ENCODE peak calls at places on chromosome 6, in four cellular contexts. Q, W, F and G are unnamed samples.

GRCh38 chr6:47413752-47414516 is 63.7 kb upstream of the CD2AP start:
- DNase-seq in Q (peak), W (no peak), F (no peak), G (peak)

GRCh38 chr6:129959358-129959930 is 58.9 kb upstream of the L3MBTL3 start:
- DNase-seq in Q (no peak), W (no peak), F (no peak), G (no peak)

GRCh38 chr6:135871296-135871695 is 19.8 kb downstream of the PDE7B start:
- DNase-seq in Q (no peak), W (no peak), F (no peak), G (no peak)

GRCh38 chr6:106617857-106618256 is 11.4 kb downstream of the RTN4IP1 start:
- DNase-seq in Q (no peak), W (no peak), F (no peak), G (no peak)

GRCh38 chr6:68468244-68468884 is 166.7 kb upstream of the ADGRB3 start:
- DNase-seq in Q (peak), W (no peak), F (no peak), G (no peak)

GRCh38 chr6:71367763-71368162 is 79.2 kb downstream of the OGFRL1 start:
- DNase-seq in Q (no peak), W (no peak), F (no peak), G (no peak)

GRCh38 chr6:33259032-33259431 is 12.6 kb downstream of the VPS52 start:
- DNase-seq in Q (no peak), W (no peak), F (no peak), G (no peak)

GRCh38 chr6:92297101-92297500 is 1122.3 kb downstream of the EPHA7 start:
- DNase-seq in Q (no peak), W (no peak), F (no peak), G (no peak)

GRCh38 chr6:158911746-158912158 is 88.2 kb downstream of the RSPH3 start:
- DNase-seq in Q (no peak), W (no peak), F (no peak), G (no peak)

GRCh38 chr6:118985123-118985830 is 50.3 kb upstream of the MCM9 start:
- DNase-seq in Q (no peak), W (no peak), F (no peak), G (no peak)

GRCh38 chr6:81739230-81740195 is 13.0 kb downstream of the TENT5A start:
- DNase-seq in Q (no peak), W (no peak), F (no peak), G (no peak)

GRCh38 chr6:36073587-36073986 is 46.0 kb downstream of the MAPK14 start:
- DNase-seq in Q (no peak), W (no peak), F (no peak), G (no peak)

GRCh38 chr6:36079596-36079995 is 50.7 kb upstream of the MAPK13 start:
- DNase-seq in Q (no peak), W (no peak), F (no peak), G (no peak)

GRCh38 chr6:36076178-36077088 is 48.8 kb downstream of the MAPK14 start:
- DNase-seq in Q (no peak), W (no peak), F (no peak), G (no peak)

GRCh38 chr6:36078159-36078558 is 50.6 kb downstream of the MAPK14 start:
- DNase-seq in Q (no peak), W (no peak), F (no peak), G (no peak)

DNA sequence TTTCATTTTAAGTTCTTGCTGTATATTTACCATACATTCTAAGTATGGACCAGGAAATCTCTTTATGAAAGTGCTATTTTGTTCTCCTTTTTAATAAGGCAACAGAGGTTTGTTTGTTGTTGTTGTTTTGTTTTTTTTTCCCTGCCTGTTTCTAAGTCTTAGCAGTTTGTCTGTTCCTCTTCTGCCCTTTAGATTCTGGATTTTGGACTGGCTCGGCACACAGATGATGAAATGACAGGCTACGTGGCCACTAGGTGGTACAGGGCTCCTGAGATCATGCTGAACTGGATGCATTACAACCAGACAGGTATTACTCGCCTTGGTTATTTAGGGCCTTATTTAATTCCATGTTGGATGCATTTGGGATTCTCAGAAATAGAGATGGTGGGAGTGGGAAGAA is 48.0 kb downstream of the MAPK14 start:
- DNase-seq in Q (peak), W (no peak), F (no peak), G (no peak)
- TF ChIP-seq CTCF in Q (peak), W (no peak), F (no peak), G (peak)

GRCh38 chr6:43172127-43173007 is 1.3 kb downstream of the SRF start:
- DNase-seq in Q (peak), W (no peak), F (peak), G (peak)

GRCh38 chr6:43176423-43176786 is 5.3 kb downstream of the SRF start:
- DNase-seq in Q (no peak), W (no peak), F (no peak), G (no peak)

GRCh38 chr6:43173496-43174262 is 2.6 kb downstream of the SRF start:
- DNase-seq in Q (no peak), W (no peak), F (no peak), G (no peak)

GRCh38 chr6:43175676-43176422 is 4.8 kb downstream of the SRF start:
- DNase-seq in Q (no peak), W (no peak), F (no peak), G (no peak)

DNA sequence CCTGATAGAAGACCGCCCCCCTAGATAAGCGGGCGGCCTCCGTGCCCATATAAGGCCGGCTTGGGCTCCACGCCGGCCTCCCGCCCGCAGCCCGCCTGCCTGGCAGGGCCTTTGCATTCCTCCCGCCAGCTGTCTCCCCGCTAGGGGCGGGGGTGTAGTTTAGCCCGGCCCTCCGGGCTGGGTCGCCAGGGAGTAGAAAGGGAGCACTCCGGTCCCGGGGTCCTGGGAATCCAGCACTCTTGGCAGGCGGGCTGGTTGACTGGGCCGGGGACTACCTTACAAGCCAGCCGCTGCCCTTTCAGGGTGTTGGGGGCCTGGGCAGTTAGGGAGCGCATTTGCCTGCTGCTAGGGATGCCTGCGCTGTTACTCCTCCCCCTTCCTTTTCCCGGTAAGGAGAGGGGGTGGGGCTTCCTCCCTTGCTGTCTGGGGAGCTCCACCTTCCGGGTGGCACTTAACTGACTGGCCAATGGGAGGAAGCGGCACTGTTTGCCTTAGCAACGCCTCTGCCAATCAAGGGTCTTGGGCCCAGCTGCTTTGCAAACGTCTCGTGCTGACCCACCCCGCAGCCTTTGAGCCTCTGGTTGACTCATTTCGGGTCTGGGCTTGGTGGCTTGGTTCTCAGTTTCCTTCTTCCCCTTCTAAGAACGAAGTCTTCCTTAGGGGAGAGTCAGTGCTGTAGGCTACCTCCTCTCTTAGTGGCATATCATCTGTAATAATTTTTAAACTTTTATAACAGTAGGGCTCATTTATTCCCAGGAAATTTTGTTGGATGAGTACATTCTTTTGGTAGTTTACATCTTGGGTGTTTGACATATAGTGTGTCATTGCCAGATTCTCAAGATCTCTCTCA is 3.4 kb downstream of the SRF start:
- DNase-seq in Q (peak), W (peak), F (peak), G (peak)
- TF ChIP-seq CTCF in Q (no peak), W (no peak), F (peak), G (no peak)

GRCh38 chr6:88872962-88873361 is 90.5 kb downstream of the RNGTT start:
- DNase-seq in Q (no peak), W (no peak), F (no peak), G (no peak)

GRCh38 chr6:88868559-88868860 is 94.9 kb downstream of the RNGTT start:
- DNase-seq in Q (no peak), W (no peak), F (no peak), G (no peak)

GRCh38 chr6:88869263-88870023 is 94.0 kb downstream of the RNGTT start:
- DNase-seq in Q (no peak), W (no peak), F (no peak), G (no peak)

GRCh38 chr6:88871498-88871897 is 91.9 kb downstream of the RNGTT start:
- DNase-seq in Q (no peak), W (no peak), F (no peak), G (no peak)

DNA sequence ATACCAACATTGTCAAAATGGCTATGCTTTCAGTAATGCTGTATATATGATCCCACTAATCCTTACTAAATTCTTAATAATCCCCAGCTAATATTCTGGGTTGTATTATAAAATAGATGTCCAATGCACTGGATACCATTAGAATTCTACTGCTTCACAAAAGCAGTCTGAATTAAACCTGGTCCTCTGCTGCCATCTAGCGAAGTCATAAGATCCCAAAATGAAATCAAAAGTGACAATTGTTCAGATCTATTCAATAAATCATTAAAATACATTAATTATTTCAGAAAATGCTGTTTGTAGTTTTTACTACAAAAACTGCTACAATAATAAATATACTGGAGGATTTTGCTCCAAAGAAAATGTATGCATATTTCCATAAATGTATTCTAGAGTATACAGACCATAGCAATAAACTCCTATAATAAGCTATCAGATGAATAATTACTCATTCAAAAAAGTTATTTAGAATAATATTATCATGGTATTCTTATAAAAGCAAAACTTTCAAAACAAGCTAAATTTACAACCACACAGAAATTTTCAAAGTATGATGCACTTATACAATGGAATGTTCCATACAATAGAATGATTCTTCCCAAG is 92.6 kb downstream of the RNGTT start:
- DNase-seq in Q (peak), W (no peak), F (no peak), G (peak)
- TF ChIP-seq CTCF in Q (peak), W (peak), F (no peak), G (peak)

GRCh38 chr6:55562318-55562717 is 16.7 kb downstream of the HMGCLL1 start:
- DNase-seq in Q (no peak), W (no peak), F (no peak), G (no peak)
- TF ChIP-seq CTCF in Q (no peak), W (no peak), F (no peak), G (no peak)

DNA sequence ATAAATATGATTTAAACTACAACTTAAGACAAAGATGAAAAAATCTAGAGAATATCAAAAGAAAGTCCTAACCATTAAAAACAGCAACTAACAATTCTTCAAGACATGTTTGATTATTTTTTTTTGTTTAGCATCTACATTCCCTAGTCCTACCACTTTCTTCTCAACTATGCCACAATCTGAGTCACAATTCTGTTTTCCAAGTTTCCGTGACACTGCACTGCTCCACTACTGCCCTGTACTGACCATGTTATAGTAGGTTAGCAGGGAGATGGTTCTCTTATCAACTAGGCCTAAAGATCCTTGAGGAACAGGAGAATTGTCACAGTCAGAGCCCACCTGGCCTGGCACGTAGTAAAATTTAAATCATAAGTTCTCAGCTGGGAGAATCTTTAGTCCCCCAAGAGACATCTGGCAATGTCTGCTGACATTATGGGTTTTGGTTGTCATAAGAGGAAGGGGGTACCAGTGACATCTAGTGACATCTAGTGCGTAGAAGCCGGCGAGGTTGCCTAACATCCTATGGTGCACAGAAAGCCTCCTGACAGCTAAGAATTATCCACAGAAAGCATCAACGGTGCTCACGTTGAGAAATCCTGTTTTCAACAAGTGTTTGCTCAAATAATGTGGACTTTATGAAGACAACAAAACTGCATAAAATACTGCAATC is 100.5 kb downstream of the PDE10A start:
- DNase-seq in Q (no peak), W (no peak), F (no peak), G (no peak)
- TF ChIP-seq CTCF in Q (peak), W (no peak), F (no peak), G (no peak)